ENCODE peak calls at places on chromosomes 3 and 15, in nine cellular contexts. B is GM23248; A is CD8-positive, alpha-beta T cell; I is adrenal gland; Y is uterus; H is brain microvascular endothelial cell; N is upper lobe of right lung; P is esophagus squamous epithelium; D is fibroblast of lung. T is an unnamed sample.

GRCh38 chr3:152719264-152719663 is 115.7 kb upstream of the P2RY1 start:
- DNase-seq in P (no peak), B (peak), D (peak), Y (no peak), A (no peak), H (no peak), I (no peak), N (no peak), T (no peak)

GRCh38 chr15:91515188-91515754 is 338.2 kb upstream of the SLCO3A1 start:
- DNase-seq in B (peak), Y (peak), N (no peak), P (no peak), H (peak), D (peak), A (no peak), I (peak), T (no peak)

GRCh38 chr3:132167870-132168269 is 133.1 kb upstream of the CPNE4 start:
- DNase-seq in N (no peak), I (no peak), A (no peak), Y (no peak), B (no peak), H (no peak), D (no peak), P (no peak), T (no peak)

GRCh38 chr3:87615506-87615905 is 339.1 kb upstream of the POU1F1 start:
- DNase-seq in Y (no peak), I (no peak), H (no peak), A (no peak), D (no peak), P (no peak), N (no peak), B (no peak), T (no peak)

GRCh38 chr3:136078421-136079364 is 113.2 kb downstream of the PPP2R3A start:
- DNase-seq in B (peak), Y (no peak), N (no peak), P (no peak), D (no peak), I (no peak), H (no peak), A (no peak), T (no peak)

GRCh38 chr3:25683410-25683809 is 18.7 kb upstream of the TOP2B start:
- DNase-seq in H (no peak), P (no peak), N (no peak), D (no peak), Y (no peak), B (no peak), A (no peak), I (no peak), T (no peak)

GRCh38 chr15:55530861-55531313 is 22.9 kb upstream of the DNAAF4 start:
- DNase-seq in P (no peak), I (no peak), B (peak), H (peak), Y (no peak), D (peak), N (no peak), A (no peak), T (no peak)

GRCh38 chr3:115800489-115801080 is 177.3 kb downstream of the GAP43 start:
- DNase-seq in Y (no peak), D (peak), P (no peak), H (peak), A (no peak), I (peak), B (peak), N (no peak), T (no peak)

GRCh38 chr3:135147657-135148056 is 352.6 kb downstream of the EPHB1 start:
- DNase-seq in H (no peak), A (no peak), N (no peak), P (no peak), B (no peak), D (no peak), I (peak), Y (no peak), T (no peak)

GRCh38 chr3:17357035-17357710 is 385.3 kb downstream of the TBC1D5 start:
- DNase-seq in H (no peak), P (no peak), Y (no peak), D (no peak), I (no peak), A (no peak), N (no peak), B (no peak), T (no peak)

GRCh38 chr15:69290346-69291164 is 8.2 kb upstream of the PAQR5 start:
- DNase-seq in Y (no peak), I (no peak), N (peak), D (no peak), B (peak), A (no peak), H (no peak), P (no peak), T (no peak)

GRCh38 chr3:186915808-186916796 is 14.2 kb upstream of the ST6GAL1 start:
- DNase-seq in D (no peak), A (no peak), Y (no peak), P (no peak), H (no peak), I (no peak), N (no peak), B (no peak), T (no peak)

GRCh38 chr3:155739154-155739553 is 5.7 kb downstream of the PLCH1 start:
- DNase-seq in P (no peak), I (no peak), H (no peak), Y (no peak), A (no peak), D (no peak), N (no peak), B (peak), T (no peak)

GRCh38 chr3:88003115-88003755 is 55.6 kb downstream of the CGGBP1 start:
- DNase-seq in I (no peak), P (no peak), Y (no peak), A (no peak), B (peak), N (no peak), H (peak), D (peak), T (no peak)

GRCh38 chr3:105066106-105066839 is 300.4 kb upstream of the ALCAM start:
- DNase-seq in D (peak), N (no peak), I (no peak), B (no peak), H (no peak), P (no peak), A (no peak), Y (no peak), T (no peak)

GRCh38 chr3:35638640-35639250 is 580 bp upstream of the ARPP21 start:
- DNase-seq in P (no peak), N (no peak), H (no peak), I (no peak), B (no peak), A (no peak), Y (no peak), D (no peak), T (no peak)

GRCh38 chr15:72472907-72473669 is 1.0 kb upstream of the ARIH1 start:
- DNase-seq in D (peak), P (no peak), N (no peak), H (no peak), B (peak), I (no peak), Y (no peak), A (no peak), T (no peak)

GRCh38 chr15:42273900-42274692 is 863 bp upstream of the TMEM87A start:
- DNase-seq in Y (peak), B (peak), A (peak), P (peak), D (peak), N (peak), I (peak), H (peak), T (peak)

GRCh38 chr3:100533176-100533575 is 40.8 kb downstream of the TMEM45A start:
- DNase-seq in H (no peak), N (no peak), B (peak), P (no peak), D (no peak), A (no peak), I (no peak), Y (no peak), T (no peak)

GRCh38 chr3:100538339-100538706 is 45.9 kb downstream of the TMEM45A start:
- DNase-seq in A (no peak), Y (no peak), N (no peak), I (no peak), H (no peak), P (no peak), D (no peak), B (peak), T (no peak)

GRCh38 chr3:100536093-100536492 is 43.7 kb downstream of the TMEM45A start:
- DNase-seq in P (no peak), D (no peak), Y (no peak), N (no peak), I (no peak), B (peak), A (no peak), H (no peak), T (no peak)

GRCh38 chr3:100537646-100538338 is 45.4 kb downstream of the TMEM45A start:
- DNase-seq in A (no peak), B (no peak), I (no peak), P (no peak), H (no peak), Y (no peak), D (no peak), N (no peak), T (no peak)

DNA sequence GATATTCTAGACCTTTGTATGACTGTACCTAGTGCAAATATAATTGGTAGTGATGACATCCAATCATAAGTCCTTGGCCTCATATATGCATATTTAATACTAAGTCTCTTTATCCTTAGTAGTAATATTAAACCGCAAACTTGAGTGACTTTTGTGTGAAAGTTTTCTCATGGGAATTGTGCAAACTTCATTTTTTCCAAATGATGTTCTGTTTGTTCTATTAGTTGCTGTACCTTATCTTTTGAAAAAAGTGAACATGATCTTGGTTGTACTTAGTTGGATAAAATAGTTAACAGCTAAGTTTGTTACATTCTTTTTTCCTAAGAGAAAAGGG is 43.2 kb downstream of the TMEM45A start:
- DNase-seq in D (no peak), H (no peak), A (no peak), Y (no peak), P (no peak), B (no peak), I (no peak), N (no peak), T (no peak)
- H3K27ac ChIP-seq in D (no peak), H (no peak), A (no peak), Y (peak), P (no peak), B (no peak), I (no peak), N (no peak), T (peak)

GRCh38 chr3:33790091-33790490 is 8.3 kb upstream of the PDCD6IP start:
- DNase-seq in D (no peak), I (no peak), Y (no peak), H (no peak), A (no peak), N (no peak), B (no peak), P (no peak), T (no peak)

GRCh38 chr3:33786565-33787327 is 11.7 kb upstream of the PDCD6IP start:
- DNase-seq in A (no peak), P (no peak), B (no peak), N (no peak), D (peak), I (no peak), Y (no peak), H (peak), T (no peak)

GRCh38 chr3:33789183-33789954 is 9.1 kb upstream of the PDCD6IP start:
- DNase-seq in D (no peak), Y (no peak), I (no peak), A (no peak), P (no peak), N (no peak), B (no peak), H (no peak), T (no peak)

GRCh38 chr3:33791477-33792166 is 6.8 kb upstream of the PDCD6IP start:
- DNase-seq in Y (no peak), D (no peak), N (no peak), P (no peak), A (no peak), H (peak), I (no peak), B (peak), T (no peak)

DNA sequence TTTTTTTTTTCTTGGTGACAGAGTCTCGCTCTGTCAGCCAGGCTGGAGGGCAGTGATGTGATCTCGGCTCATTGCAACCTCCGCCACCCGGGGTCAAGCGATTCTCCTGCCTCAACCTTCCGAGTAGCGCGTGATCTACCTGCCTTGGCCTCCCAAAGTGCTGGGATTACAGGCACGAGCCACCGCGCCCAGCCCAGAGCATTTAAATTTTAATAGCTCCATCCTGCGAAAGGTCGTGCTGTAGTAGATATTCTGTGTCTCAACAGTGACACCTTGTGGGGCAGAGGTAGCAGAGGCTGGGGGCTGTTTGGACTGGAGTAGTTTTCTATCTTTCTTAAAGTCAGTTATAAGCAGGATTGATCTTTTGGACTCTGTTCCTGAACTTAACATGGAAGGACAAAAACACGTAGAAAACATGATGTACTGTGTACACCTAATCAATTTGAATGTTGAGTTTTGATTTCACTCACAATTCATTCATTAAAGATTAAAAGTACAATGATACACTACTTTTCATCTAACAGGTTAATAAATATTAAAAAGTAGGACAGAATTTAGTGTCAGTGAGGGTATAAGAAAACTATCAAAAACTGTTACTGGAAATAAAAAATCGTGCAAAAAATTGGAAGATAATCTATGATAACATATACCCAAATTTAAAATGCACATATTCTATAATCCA is 11.0 kb upstream of the PDCD6IP start:
- DNase-seq in N (peak), D (peak), A (peak), P (no peak), B (peak), Y (peak), I (peak), H (peak), T (peak)
- H3K4me3 ChIP-seq in N (peak), D (peak), A (no peak), P (no peak), B (peak), Y (no peak), I (no peak), H (peak), T (peak)

GRCh38 chr3:181710581-181711255 is 1.0 kb upstream of the SOX2 start:
- DNase-seq in B (peak), N (no peak), D (peak), I (no peak), Y (no peak), P (no peak), A (no peak), H (no peak), T (no peak)

GRCh38 chr3:181713300-181713647 is 1.5 kb downstream of the SOX2 start:
- DNase-seq in I (no peak), Y (no peak), H (no peak), D (no peak), N (no peak), A (no peak), B (no peak), P (no peak), T (no peak)

GRCh38 chr3:181711325-181712135 is at the start of gene SOX2:
- DNase-seq in N (peak), I (no peak), P (no peak), D (peak), Y (no peak), A (no peak), B (peak), H (no peak), T (no peak)

GRCh38 chr3:181712505-181713299 is 977 bp downstream of the SOX2 start:
- DNase-seq in B (peak), N (peak), I (no peak), Y (no peak), A (no peak), D (peak), H (no peak), P (no peak), T (no peak)

GRCh38 chr3:181712190-181712504 is 422 bp downstream of the SOX2 start:
- DNase-seq in A (no peak), D (no peak), B (no peak), Y (no peak), I (no peak), P (no peak), N (no peak), H (no peak), T (no peak)
- H3K27ac ChIP-seq in A (no peak), D (no peak), B (no peak), Y (no peak), I (no peak), P (peak), N (no peak), H (no peak), T (no peak)

GRCh38 chr3:40382617-40382979 is 4.4 kb upstream of the ENTPD3 start:
- DNase-seq in I (no peak), B (no peak), P (no peak), N (no peak), D (no peak), H (no peak), A (no peak), Y (no peak), T (no peak)

GRCh38 chr3:40386213-40386612 is 771 bp upstream of the ENTPD3 start:
- DNase-seq in H (no peak), P (no peak), B (no peak), A (no peak), N (no peak), I (no peak), Y (no peak), D (no peak), T (no peak)

GRCh38 chr3:40387895-40388254 is 891 bp downstream of the ENTPD3 start:
- DNase-seq in B (no peak), N (no peak), D (no peak), P (no peak), Y (no peak), H (no peak), I (no peak), A (no peak), T (no peak)

GRCh38 chr3:40381904-40382616 is 4.9 kb upstream of the ENTPD3 start:
- DNase-seq in H (no peak), I (no peak), D (no peak), Y (no peak), P (no peak), A (no peak), N (no peak), B (no peak), T (no peak)

GRCh38 chr3:40387001-40387894 is at the start of gene ENTPD3:
- DNase-seq in B (peak), A (peak), Y (no peak), H (no peak), I (no peak), D (peak), N (peak), P (no peak), T (no peak)
- H3K4me3 ChIP-seq in B (peak), A (peak), Y (peak), H (peak), I (no peak), D (peak), N (peak), P (peak), T (peak)

T was measured in coronary artery.